ENCODE peak calls at places on chromosomes 2 and 18, in ten cellular contexts. T is mucosa of descending colon; O is activated naive CD8-positive, alpha-beta T cell treated with anti-CD3 and anti-CD28 coated beads, Interleukin-2, amount 10 ng/mL, durations not matched to agents 7 days and 5 days; K is activated B cell treated with CpG ODN at 0.5 μM for 24 hours; X is heart right ventricle; Z is aorta; U is activated CD8-positive, alpha-beta T cell treated with anti-CD3 and anti-CD28 coated beads for 36 hours; Q is gastroesophageal sphincter; I is right cardiac atrium; D is left lung. A is an unnamed sample.

GRCh38 chr2:163982938-163983337 is 247.1 kb upstream of the FIGN start:
- ATAC-seq in T (no peak), O (no peak), K (no peak), X (no peak), Z (no peak), U (no peak), Q (no peak), I (no peak), D (no peak), A (no peak)

GRCh38 chr2:5035134-5035533 is 657.0 kb upstream of the SOX11 start:
- ATAC-seq in T (no peak), O (no peak), K (no peak), X (peak), Z (no peak), U (no peak), Q (no peak), I (no peak), D (no peak), A (no peak)

GRCh38 chr18:3246636-3247242 is 862 bp upstream of the MYL12A start:
- ATAC-seq in T (no peak), O (no peak), K (peak), X (peak), Z (peak), U (no peak), Q (no peak), I (peak), D (peak), A (no peak)

GRCh38 chr2:71689393-71689792 is 236.0 kb downstream of the DYSF start:
- ATAC-seq in T (no peak), O (no peak), K (no peak), X (peak), Z (no peak), U (no peak), Q (no peak), I (no peak), D (no peak), A (no peak)

GRCh38 chr2:45156605-45157004 is 147.4 kb upstream of the SIX2 start:
- ATAC-seq in T (no peak), O (no peak), K (no peak), X (no peak), Z (no peak), U (no peak), Q (no peak), I (no peak), D (no peak), A (no peak)

GRCh38 chr2:152228215-152228614 is 52.7 kb upstream of the STAM2 start:
- ATAC-seq in T (no peak), O (no peak), K (no peak), X (no peak), Z (peak), U (no peak), Q (peak), I (no peak), D (no peak), A (no peak)

GRCh38 chr2:105144128-105144940 is 97.2 kb upstream of the GPR45 start:
- ATAC-seq in T (no peak), O (peak), K (peak), X (no peak), Z (no peak), U (no peak), Q (no peak), I (no peak), D (no peak), A (no peak)

GRCh38 chr2:194116861-194117260 is 1540.2 kb upstream of the SLC39A10 start:
- ATAC-seq in T (no peak), O (no peak), K (peak), X (no peak), Z (no peak), U (no peak), Q (no peak), I (no peak), D (no peak), A (no peak)

GRCh38 chr2:134823431-134823830 is 15.0 kb upstream of the ACMSD start:
- ATAC-seq in T (no peak), O (no peak), K (no peak), X (no peak), Z (no peak), U (no peak), Q (no peak), I (no peak), D (peak), A (no peak)

GRCh38 chr2:119766944-119767343 is 7.2 kb downstream of the PTPN4 start:
- ATAC-seq in T (no peak), O (no peak), K (no peak), X (peak), Z (no peak), U (no peak), Q (no peak), I (no peak), D (no peak), A (no peak)